ENCODE peak calls at places on chromosomes 2 and 18, in five cellular contexts. I, Q, E, V and T are unnamed samples. For H3K9me2, the result is how much of the 10 kb centered on the place peaks cover.

GRCh38 chr2:96870631-96871255 is 863 bp upstream of the SEMA4C start:
- DNase-seq in I (no peak), Q (no peak), E (no peak), V (peak), T (no peak)

GRCh38 chr2:113234721-113235346 is 43.9 kb downstream of the PAX8 start:
- DNase-seq in I (no peak), Q (no peak), E (no peak), V (no peak), T (no peak)

GRCh38 chr18:65214456-65214855 is 536.4 kb upstream of the CDH7 start:
- DNase-seq in I (no peak), Q (no peak), E (no peak), V (no peak), T (no peak)

GRCh38 chr2:133475610-133476009 is 92.7 kb downstream of the NCKAP5 start:
- DNase-seq in I (peak), Q (no peak), E (no peak), V (no peak), T (no peak)

GRCh38 chr2:69616755-69617154 is 26.8 kb downstream of the AAK1 start:
- DNase-seq in I (peak), Q (no peak), E (peak), V (no peak), T (no peak)

GRCh38 chr2:238016526-238016925 is 44.3 kb upstream of the SCLY start:
- DNase-seq in I (no peak), Q (no peak), E (no peak), V (no peak), T (no peak)

GRCh38 chr2:199798881-199799580 is 52.0 kb downstream of the FTCDNL1 start:
- DNase-seq in I (no peak), Q (no peak), E (no peak), V (no peak), T (no peak)

GRCh38 chr2:72572501-72572900 is 253.3 kb downstream of the EXOC6B start:
- DNase-seq in I (no peak), Q (no peak), E (no peak), V (no peak), T (no peak)

GRCh38 chr2:37623409-37623808 is 48.0 kb downstream of the CDC42EP3 start:
- DNase-seq in I (no peak), Q (no peak), E (no peak), V (no peak), T (no peak)

GRCh38 chr2:60536716-60537115 is 16.7 kb downstream of the BCL11A start:
- DNase-seq in I (no peak), Q (no peak), E (no peak), V (no peak), T (no peak)

GRCh38 chr2:189057316-189057715 is 83.1 kb downstream of the COL3A1 start:
- DNase-seq in I (no peak), Q (no peak), E (no peak), V (no peak), T (no peak)

GRCh38 chr18:2512059-2512458 is 59.2 kb downstream of the METTL4 start:
- DNase-seq in I (no peak), Q (no peak), E (no peak), V (no peak), T (no peak)

GRCh38 chr18:2515908-2516625 is 55.2 kb downstream of the METTL4 start:
- DNase-seq in I (peak), Q (no peak), E (peak), V (peak), T (no peak)

GRCh38 chr18:2518473-2518872 is 52.8 kb downstream of the METTL4 start:
- DNase-seq in I (no peak), Q (no peak), E (no peak), V (peak), T (no peak)

GRCh38 chr18:2513616-2514015 is 57.7 kb downstream of the METTL4 start:
- DNase-seq in I (peak), Q (no peak), E (peak), V (no peak), T (no peak)

DNA sequence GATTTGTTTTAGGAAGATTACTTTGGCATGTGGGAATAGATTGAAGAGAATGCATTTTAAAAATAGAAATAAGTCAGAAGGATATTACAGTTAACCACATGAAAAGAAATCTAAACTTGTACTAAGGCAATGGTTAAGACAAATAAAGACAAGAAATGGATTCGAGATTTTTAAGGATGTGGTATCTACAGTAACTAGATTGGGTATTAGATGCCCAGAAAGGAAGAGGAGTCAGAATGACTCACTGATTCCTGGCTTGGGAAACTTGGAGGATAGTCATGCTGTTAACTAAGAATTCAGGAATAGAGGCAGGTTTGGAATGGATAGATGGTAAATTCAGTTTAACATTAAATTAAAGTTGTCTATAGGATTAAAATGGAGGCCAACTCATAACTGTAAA is 55.9 kb downstream of the METTL4 start:
- DNase-seq in I (peak), Q (no peak), E (no peak), V (no peak), T (no peak)
- H3K9me2 ChIP-seq in I (under half), Q (under half), E (under half), V (under half), T (under half)

GRCh38 chr2:175432021-175432420 is 250.5 kb upstream of the ATP5MC3 start:
- DNase-seq in I (no peak), Q (no peak), E (no peak), V (no peak), T (peak)
- H3K27ac ChIP-seq in I (no peak), Q (no peak), E (no peak), V (no peak), T (no peak)

DNA sequence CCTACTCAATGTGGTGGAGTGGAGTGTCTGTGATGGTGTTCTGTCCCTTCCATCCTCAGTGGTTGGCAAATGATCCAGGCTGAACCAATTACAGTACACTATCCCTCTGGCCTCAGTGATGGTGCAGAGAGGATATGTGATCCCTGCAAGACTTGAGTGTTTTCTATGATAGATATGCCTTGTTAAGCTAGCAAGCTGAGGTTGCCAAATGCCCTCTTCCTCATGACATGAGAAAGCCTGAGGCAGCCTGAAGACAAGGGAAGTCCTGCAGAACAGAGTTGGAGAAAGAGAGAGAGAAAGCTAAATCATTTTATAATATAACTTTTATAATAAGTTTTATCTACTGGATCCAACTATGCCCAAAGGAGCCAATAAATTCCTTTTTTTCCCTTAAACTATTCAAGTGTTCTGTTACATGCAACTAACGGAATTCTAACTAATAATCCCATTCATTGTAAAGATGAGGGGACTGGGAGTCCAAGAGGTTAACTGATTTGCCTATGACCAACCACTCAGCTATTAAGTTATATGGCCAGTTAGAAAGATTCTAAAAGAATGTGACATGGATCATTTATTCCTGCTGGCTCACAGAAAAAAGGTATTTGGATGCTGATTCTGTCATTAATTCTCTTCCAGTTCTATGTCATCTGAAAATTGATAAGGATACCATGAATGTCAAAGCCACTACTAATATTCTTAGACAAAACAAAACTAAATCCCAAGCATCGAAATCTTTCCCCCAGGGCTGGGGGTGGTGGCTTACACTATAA is 41.4 kb upstream of the GORASP2 start:
- DNase-seq in I (no peak), Q (no peak), E (no peak), V (no peak), T (no peak)
- H3K9me2 ChIP-seq in I (under half), Q (under half), E (under half), V (under half), T (under half)

DNA sequence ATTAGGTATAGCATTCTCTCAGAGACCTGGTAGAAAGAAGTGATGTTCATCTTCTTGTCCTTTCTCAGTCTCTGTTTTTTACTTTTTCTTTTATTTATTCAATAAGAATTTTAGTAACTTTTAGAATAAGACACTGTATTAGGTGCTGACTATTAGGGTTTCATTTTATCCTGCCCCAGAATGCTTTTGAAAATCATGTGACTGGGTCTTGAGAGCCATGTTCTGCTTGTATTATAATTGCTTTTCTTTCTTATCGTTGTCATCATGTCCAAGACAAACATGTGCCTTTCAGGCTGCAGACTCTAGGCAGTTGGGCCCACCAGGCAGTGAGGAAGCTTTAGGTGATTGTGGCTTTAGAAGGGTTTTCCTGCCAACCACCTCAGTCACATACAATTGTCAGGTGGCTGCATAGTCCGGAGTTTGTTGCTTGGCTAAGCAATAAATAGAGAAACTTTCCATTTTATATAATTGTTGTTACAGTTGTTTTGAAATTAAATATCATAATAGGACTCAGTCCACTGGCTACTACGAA is 15.1 kb downstream of the GRHL1 start:
- DNase-seq in I (no peak), Q (no peak), E (no peak), V (no peak), T (no peak)
- H3K27ac ChIP-seq in I (peak), Q (no peak), E (no peak), V (no peak), T (no peak)

DNA sequence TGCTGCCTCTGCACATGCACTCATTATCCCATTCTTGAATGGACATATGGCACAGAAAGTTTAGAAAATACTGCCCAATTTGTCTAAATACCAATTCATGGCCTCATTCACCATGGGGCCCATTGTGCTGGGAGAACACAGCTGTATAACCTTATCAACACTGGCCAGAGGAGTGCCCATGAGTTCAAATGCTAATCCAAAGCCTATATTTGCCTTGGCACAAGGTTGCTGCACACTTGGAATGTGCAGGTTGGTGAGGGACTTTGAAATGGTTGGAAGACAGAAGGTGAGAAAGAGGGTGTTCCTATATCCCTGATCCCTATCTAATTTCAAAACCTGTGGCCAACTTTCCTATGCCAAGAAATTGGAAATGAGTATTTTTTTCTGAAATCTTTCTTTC is 693.9 kb upstream of the ID2 start:
- DNase-seq in I (no peak), Q (no peak), E (no peak), V (no peak), T (no peak)
- H3K9me2 ChIP-seq in I (under half), Q (under half), E (under half), V (under half), T (under half)

GRCh38 chr2:98467082-98467536 is 22.5 kb downstream of the INPP4A start:
- DNase-seq in I (no peak), Q (no peak), E (no peak), V (no peak), T (no peak)
- H3K27ac ChIP-seq in I (no peak), Q (no peak), E (no peak), V (no peak), T (no peak)

DNA sequence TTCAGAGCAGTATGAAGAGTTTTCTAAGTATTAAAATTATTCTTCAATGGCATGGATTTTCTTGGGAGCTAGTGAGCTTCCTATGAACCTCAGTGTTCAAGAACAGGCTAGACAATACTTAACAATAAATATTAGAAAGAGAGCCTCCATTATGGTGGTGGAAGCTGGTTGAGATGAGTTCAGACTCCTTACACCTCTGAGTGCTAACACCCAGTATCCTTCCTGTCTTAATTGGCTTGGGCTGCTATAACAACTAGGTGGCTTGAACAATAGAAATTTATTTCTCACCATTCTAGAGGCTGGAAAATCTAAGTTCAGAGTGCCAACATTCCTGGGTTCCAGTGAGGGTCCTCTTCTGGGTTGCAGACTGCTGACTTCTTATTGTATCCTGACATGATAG is 369.4 kb upstream of the HNRNPA3 start:
- DNase-seq in I (no peak), Q (no peak), E (no peak), V (no peak), T (no peak)
- H3K9me2 ChIP-seq in I (under half), Q (under half), E (under half), V (under half), T (under half)

GRCh38 chr2:105324732-105325131 is 4.8 kb downstream of the TGFBRAP1 start:
- DNase-seq in I (no peak), Q (no peak), E (no peak), V (peak), T (no peak)

GRCh38 chr2:105321875-105322646 is 7.5 kb downstream of the TGFBRAP1 start:
- DNase-seq in I (no peak), Q (no peak), E (no peak), V (no peak), T (no peak)

GRCh38 chr2:105323117-105323516 is 6.4 kb downstream of the TGFBRAP1 start:
- DNase-seq in I (no peak), Q (no peak), E (no peak), V (no peak), T (no peak)

GRCh38 chr2:105317937-105318336 is 11.6 kb downstream of the TGFBRAP1 start:
- DNase-seq in I (no peak), Q (no peak), E (no peak), V (no peak), T (no peak)

GRCh38 chr2:105320651-105321215 is 8.8 kb downstream of the TGFBRAP1 start:
- DNase-seq in I (peak), Q (no peak), E (no peak), V (no peak), T (no peak)
- H3K27ac ChIP-seq in I (no peak), Q (no peak), E (no peak), V (no peak), T (no peak)